ENCODE peak calls at places on chromosomes 13 and 19, in five cellular contexts. N is stimulated activated CD4-positive, alpha-beta T cell treated with anti-CD3 and anti-CD28 coated beads, Interleukin-2, amount 100 ng/mL, for 48 hours; Y is fibroblast of lung; W is NCI-H1436; B is activated naive CD8-positive, alpha-beta T cell treated with anti-CD3 and anti-CD28 coated beads, Interleukin-2, amount 50 U/mL, for 24 hours. Q is an unnamed sample.
A peak's percentile ranks its signal among the peaks of the same experiment; 100 is the strongest.

GRCh38 chr19:45125975-45126493 is 33.1 kb downstream of the PPP1R37 start:
- DNase-seq in N (peak; percentile 71), Y (peak; percentile 30), W (peak; percentile 56), B (peak; percentile 80), Q (peak; percentile 57)

GRCh38 chr19:13033819-13034611 is 38.7 kb downstream of the NFIX start:
- DNase-seq in Y (peak; percentile 69), N (no peak), B (peak; percentile 70), W (peak; percentile 36), Q (no peak)

GRCh38 chr13:40384976-40385857 is 281.2 kb downstream of the FOXO1 start:
- DNase-seq in B (no peak), N (no peak), W (no peak), Y (peak; percentile 21), Q (no peak)

GRCh38 chr13:96519380-96519779 is 429.5 kb downstream of the HS6ST3 start:
- DNase-seq in W (no peak), N (no peak), B (no peak), Y (no peak), Q (no peak)

GRCh38 chr13:106496072-106496997 is 39.1 kb downstream of the EFNB2 start:
- DNase-seq in N (no peak), B (no peak), W (peak; percentile 68), Y (peak; percentile 35), Q (no peak)

GRCh38 chr19:30557212-30557611 is 185.0 kb downstream of the ZNF536 start:
- DNase-seq in N (no peak), B (no peak), W (no peak), Y (no peak), Q (no peak)

GRCh38 chr13:75636339-75637095 is 387 bp downstream of the LMO7 start:
- DNase-seq in N (peak; percentile 15), W (peak; percentile 42), B (peak; percentile 58), Y (peak; percentile 51), Q (peak; percentile 54)

GRCh38 chr19:6800991-6801396 is 28.5 kb downstream of the VAV1 start:
- DNase-seq in W (no peak), N (no peak), B (no peak), Y (peak; percentile 89), Q (no peak)

GRCh38 chr19:12834976-12835757 is 788 bp upstream of the RTBDN start:
- DNase-seq in Y (no peak), N (no peak), B (peak; percentile 39), W (peak; percentile 53), Q (no peak)

GRCh38 chr19:4144666-4145261 is 8.7 kb upstream of the CREB3L3 start:
- DNase-seq in Y (peak; percentile 22), W (no peak), B (no peak), N (no peak), Q (no peak)

GRCh38 chr13:48873598-48873997 is 102.1 kb upstream of the FNDC3A start:
- DNase-seq in Y (peak; percentile 28), B (no peak), W (no peak), N (no peak), Q (peak; percentile 84)

GRCh38 chr19:5572556-5573286 is 5.0 kb upstream of the TINCR start:
- DNase-seq in N (no peak), W (no peak), Y (no peak), B (no peak), Q (peak; percentile 90)

GRCh38 chr19:35509861-35510625 is 3.4 kb downstream of the DMKN start:
- DNase-seq in Y (peak; percentile 21), N (peak; percentile 81), B (peak; percentile 88), W (peak; percentile 51), Q (peak; percentile 23)

Q was measured in trophoblast cell.